ENCODE peak calls at places on chromosomes 2 and 18, in five cellular contexts. H is fibroblast of lung, O is MM.1S, D is GM23248, Z is endothelial cell of umbilical vein. S is an unnamed sample.
A peak's percentile ranks its signal among the peaks of the same experiment; 100 is the strongest.

GRCh38 chr2:238220892-238221521 is 17.5 kb upstream of the ILKAP start:
- DNase-seq in H (peak; percentile 30), O (no peak), D (no peak), Z (no peak), S (no peak)

GRCh38 chr2:30106543-30106942 is 40.3 kb upstream of the YPEL5 start:
- DNase-seq in H (peak; percentile 83), O (no peak), D (peak; percentile 47), Z (no peak), S (no peak)

GRCh38 chr2:45778720-45779171 is 127.3 kb downstream of the PRKCE start:
- DNase-seq in H (peak; percentile 38), O (peak; percentile 82), D (peak; percentile 78), Z (peak; percentile 55), S (peak; percentile 89)

GRCh38 chr2:133886735-133887675 is 318.7 kb upstream of the NCKAP5 start:
- DNase-seq in H (peak; percentile 50), O (peak; percentile 78), D (peak; percentile 83), Z (peak; percentile 61), S (peak; percentile 91)

GRCh38 chr2:135074216-135074615 is 22.1 kb downstream of the RAB3GAP1 start:
- DNase-seq in H (no peak), O (no peak), D (no peak), Z (no peak), S (peak; percentile 79)

GRCh38 chr2:30871980-30872789 is 64.9 kb upstream of the CAPN13 start:
- DNase-seq in H (no peak), O (no peak), D (no peak), Z (no peak), S (no peak)

GRCh38 chr2:226995625-226996041 is 159.8 kb downstream of the RHBDD1 start:
- DNase-seq in H (peak; percentile 94), O (no peak), D (peak; percentile 92), Z (no peak), S (peak; percentile 97)

GRCh38 chr18:55219059-55219458 is 259.8 kb upstream of the CCDC68 start:
- DNase-seq in H (no peak), O (no peak), D (no peak), Z (peak; percentile 52), S (no peak)

GRCh38 chr2:31401580-31401979 is 13.0 kb downstream of the XDH start:
- DNase-seq in H (peak; percentile 96), O (no peak), D (peak; percentile 95), Z (peak; percentile 48), S (peak; percentile 96)

GRCh38 chr2:30706534-30707303 is 100.5 kb downstream of the CAPN13 start:
- DNase-seq in H (peak; percentile 43), O (peak; percentile 48), D (peak; percentile 77), Z (peak; percentile 40), S (peak; percentile 77)

GRCh38 chr2:239046822-239047221 is 198.9 kb downstream of the TWIST2 start:
- DNase-seq in H (no peak), O (no peak), D (no peak), Z (no peak), S (no peak)

GRCh38 chr2:8315766-8316165 is 366.1 kb upstream of the ID2 start:
- DNase-seq in H (peak; percentile 59), O (no peak), D (peak; percentile 86), Z (no peak), S (no peak)

GRCh38 chr2:236847023-236847422 is 238.7 kb upstream of the COPS8 start:
- DNase-seq in H (no peak), O (no peak), D (no peak), Z (no peak), S (no peak)

GRCh38 chr18:46320928-46321855 is 217.0 kb downstream of the HAUS1 start:
- DNase-seq in H (peak; percentile 86), O (no peak), D (peak; percentile 70), Z (no peak), S (peak; percentile 81)

GRCh38 chr2:9251154-9252001 is 44.8 kb downstream of the ASAP2 start:
- DNase-seq in H (peak; percentile 84), O (no peak), D (peak; percentile 95), Z (peak; percentile 81), S (peak; percentile 79)

GRCh38 chr2:111236027-111236426 is 115.3 kb downstream of the BCL2L11 start:
- DNase-seq in H (no peak), O (no peak), D (no peak), Z (no peak), S (no peak)

GRCh38 chr2:215417400-215417951 is 18.4 kb downstream of the FN1 start:
- DNase-seq in H (no peak), O (no peak), D (no peak), Z (no peak), S (no peak)

GRCh38 chr2:100640329-100641114 is 77.7 kb downstream of the PDCL3 start:
- DNase-seq in H (peak; percentile 6), O (no peak), D (peak; percentile 28), Z (no peak), S (no peak)

GRCh38 chr2:33484042-33484621 is 7.7 kb downstream of the RASGRP3 start:
- DNase-seq in H (peak; percentile 36), O (no peak), D (peak; percentile 7), Z (no peak), S (no peak)

GRCh38 chr2:46936566-46936965 is 21.0 kb upstream of the MCFD2 start:
- DNase-seq in H (peak; percentile 53), O (no peak), D (no peak), Z (no peak), S (no peak)

GRCh38 chr2:171957061-171957460 is 34.8 kb downstream of the HAT1 start:
- DNase-seq in H (no peak), O (no peak), D (peak; percentile 42), Z (no peak), S (peak; percentile 44)

GRCh38 chr2:147659051-147659450 is 185.8 kb upstream of the ACVR2A start:
- DNase-seq in H (peak; percentile 42), O (no peak), D (peak; percentile 2), Z (no peak), S (no peak)

GRCh38 chr2:60806988-60807681 is 51.1 kb downstream of the PAPOLG start:
- DNase-seq in H (peak; percentile 79), O (peak; percentile 17), D (peak; percentile 87), Z (no peak), S (peak; percentile 11)

GRCh38 chr2:128388414-128389032 is 69.9 kb upstream of the HS6ST1 start:
- DNase-seq in H (no peak), O (peak; percentile 98), D (peak; percentile 37), Z (no peak), S (peak; percentile 58)

GRCh38 chr2:46135936-46136335 is 161.3 kb upstream of the EPAS1 start:
- DNase-seq in H (peak; percentile 93), O (no peak), D (peak; percentile 6), Z (peak; percentile 74), S (no peak)

GRCh38 chr18:36314754-36315153 is 17.2 kb downstream of the FHOD3 start:
- DNase-seq in H (peak; percentile 95), O (no peak), D (peak; percentile 89), Z (no peak), S (peak; percentile 81)

GRCh38 chr2:220209093-220209492 is 581.7 kb downstream of the SLC4A3 start:
- DNase-seq in H (no peak), O (no peak), D (no peak), Z (no peak), S (no peak)

GRCh38 chr2:83191316-83191715 is 1267.8 kb downstream of the SUCLG1 start:
- DNase-seq in H (no peak), O (no peak), D (no peak), Z (no peak), S (no peak)

GRCh38 chr2:25825238-25825637 is 53.0 kb downstream of the ASXL2 start:
- DNase-seq in H (no peak), O (no peak), D (no peak), Z (no peak), S (no peak)

GRCh38 chr2:130288467-130289403 is 54.0 kb upstream of the IMP4 start:
- DNase-seq in H (no peak), O (no peak), D (no peak), Z (no peak), S (no peak)

GRCh38 chr2:222561817-222562424 is 94.0 kb downstream of the FARSB start:
- DNase-seq in H (peak; percentile 20), O (peak; percentile 47), D (peak; percentile 49), Z (peak; percentile 60), S (peak; percentile 59)

GRCh38 chr2:187959821-187960220 is 331.9 kb upstream of the GULP1 start:
- DNase-seq in H (no peak), O (peak; percentile 26), D (peak; percentile 9), Z (no peak), S (peak; percentile 50)

GRCh38 chr2:190318514-190318913 is 1.1 kb downstream of the HIBCH start:
- DNase-seq in H (no peak), O (no peak), D (peak; percentile 41), Z (no peak), S (peak; percentile 39)

GRCh38 chr18:47206945-47207637 is 30.9 kb upstream of the IER3IP1 start:
- DNase-seq in H (peak; percentile 15), O (no peak), D (peak; percentile 28), Z (no peak), S (no peak)

GRCh38 chr2:221997100-221997499 is 301.7 kb downstream of the PAX3 start:
- DNase-seq in H (peak; percentile 93), O (no peak), D (peak; percentile 55), Z (no peak), S (peak; percentile 90)

GRCh38 chr2:130864830-130865229 is 28.1 kb downstream of the ARHGEF4 start:
- DNase-seq in H (peak; percentile 69), O (no peak), D (peak; percentile 27), Z (no peak), S (peak; percentile 15)

GRCh38 chr2:12723741-12724463 is 7.2 kb downstream of the TRIB2 start:
- DNase-seq in H (peak; percentile 76), O (no peak), D (no peak), Z (no peak), S (peak; percentile 17)

GRCh38 chr2:239116456-239117246 is 268.8 kb downstream of the TWIST2 start:
- DNase-seq in H (peak; percentile 56), O (no peak), D (peak; percentile 63), Z (no peak), S (peak; percentile 73)

GRCh38 chr2:237830522-237830921 is 28.9 kb upstream of the RAMP1 start:
- DNase-seq in H (no peak), O (no peak), D (no peak), Z (no peak), S (no peak)

GRCh38 chr2:201574754-201575153 is 68.5 kb downstream of the TMEM237 start:
- DNase-seq in H (no peak), O (no peak), D (no peak), Z (no peak), S (no peak)

GRCh38 chr2:72144746-72145657 is 2.7 kb downstream of the CYP26B1 start:
- DNase-seq in H (no peak), O (peak; percentile 25), D (peak; percentile 55), Z (peak; percentile 14), S (peak; percentile 59)
- TF ChIP-seq EZH2 in H (peak; percentile 98), O (no peak), D (peak; percentile 76), Z (peak; percentile 97), S (no peak)

GRCh38 chr2:37602702-37603101 is 68.7 kb downstream of the CDC42EP3 start:
- DNase-seq in H (no peak), O (no peak), D (no peak), Z (no peak), S (no peak)
- TF ChIP-seq EZH2 in H (no peak), O (no peak), D (no peak), Z (no peak), S (no peak)

GRCh38 chr18:57436965-57437333 is 1.8 kb downstream of the ONECUT2 start:
- DNase-seq in H (no peak), O (no peak), D (no peak), Z (no peak), S (no peak)
- TF ChIP-seq EZH2 in H (no peak), O (no peak), D (peak; percentile 75), Z (no peak), S (no peak)

GRCh38 chr2:62744603-62745002 is 39.1 kb downstream of the EHBP1 start:
- DNase-seq in H (no peak), O (no peak), D (no peak), Z (no peak), S (no peak)
- TF ChIP-seq EZH2 in H (no peak), O (no peak), D (no peak), Z (no peak), S (no peak)

S was measured in PC-3.